ENCODE peak calls at places on chromosomes 7 and 10, in seven cellular contexts. A is A549; O is activated naive CD8-positive, alpha-beta T cell treated with anti-CD3 and anti-CD28 coated beads, Interleukin-2, amount 50 U/mL, for 24 hours; R is germinal center; M is suprapubic skin; W is neural crest cell; H is heart left ventricle. D is an unnamed sample.

GRCh38 chr10:84054743-84055142 is 84.6 kb upstream of the GHITM start:
- DNase-seq in A (no peak), O (no peak), R (no peak), M (no peak), W (no peak), H (no peak), D (no peak)

GRCh38 chr10:104910712-104911111 is 269.6 kb downstream of the SORCS3 start:
- DNase-seq in A (no peak), O (no peak), R (no peak), M (no peak), W (no peak), H (no peak), D (no peak)

GRCh38 chr10:103849212-103849877 is 6.0 kb downstream of the SH3PXD2A start:
- DNase-seq in A (no peak), O (no peak), R (no peak), M (no peak), W (no peak), H (peak), D (no peak)

GRCh38 chr10:113680172-113681111 is 730 bp downstream of the CASP7 start:
- DNase-seq in A (peak), O (peak), R (peak), M (peak), W (no peak), H (peak), D (peak)

GRCh38 chr10:102643346-102644065 is 773 bp upstream of the TRIM8 start:
- DNase-seq in A (peak), O (peak), R (peak), M (no peak), W (peak), H (peak), D (peak)

GRCh38 chr10:23467024-23467423 is 28.1 kb downstream of the OTUD1 start:
- DNase-seq in A (no peak), O (no peak), R (no peak), M (no peak), W (no peak), H (no peak), D (no peak)

GRCh38 chr7:70372768-70373241 is 759.1 kb upstream of the GALNT17 start:
- DNase-seq in A (no peak), O (no peak), R (no peak), M (no peak), W (no peak), H (no peak), D (peak)

GRCh38 chr7:26449175-26450165 is 157.8 kb downstream of the SNX10 start:
- DNase-seq in A (peak), O (no peak), R (no peak), M (no peak), W (no peak), H (no peak), D (no peak)

GRCh38 chr7:128352138-128352537 is 8.4 kb upstream of the RBM28 start:
- DNase-seq in A (no peak), O (peak), R (no peak), M (no peak), W (no peak), H (peak), D (no peak)

GRCh38 chr7:45923290-45923689 is 2.2 kb upstream of the IGFBP3 start:
- DNase-seq in A (no peak), O (peak), R (peak), M (no peak), W (peak), H (peak), D (peak)

GRCh38 chr7:42661312-42661711 is 250.6 kb downstream of the C7orf25 start:
- DNase-seq in A (no peak), O (no peak), R (no peak), M (no peak), W (no peak), H (no peak), D (no peak)

GRCh38 chr7:82729172-82730030 is 285.8 kb upstream of the CACNA2D1 start:
- DNase-seq in A (peak), O (no peak), R (no peak), M (no peak), W (peak), H (no peak), D (peak)

GRCh38 chr7:98511175-98511574 is 105.9 kb upstream of the NPTX2 start:
- DNase-seq in A (no peak), O (no peak), R (no peak), M (no peak), W (no peak), H (no peak), D (no peak)

GRCh38 chr10:124725171-124725631 is 19.0 kb downstream of the FAM53B start:
- DNase-seq in A (no peak), O (no peak), R (peak), M (peak), W (no peak), H (peak), D (no peak)

GRCh38 chr7:142323706-142324105 is 65.8 kb upstream of the PRSS58 start:
- DNase-seq in A (peak), O (peak), R (no peak), M (no peak), W (peak), H (no peak), D (peak)

GRCh38 chr7:45103958-45104843 is 7.3 kb downstream of the TBRG4 start:
- DNase-seq in A (no peak), O (no peak), R (no peak), M (no peak), W (no peak), H (no peak), D (no peak)

GRCh38 chr10:77162697-77163096 is 474.9 kb downstream of the KCNMA1 start:
- DNase-seq in A (no peak), O (no peak), R (no peak), M (no peak), W (no peak), H (no peak), D (no peak)

GRCh38 chr10:121078036-121078435 is 226.9 kb downstream of the WDR11 start:
- DNase-seq in A (no peak), O (no peak), R (no peak), M (no peak), W (no peak), H (no peak), D (no peak)

GRCh38 chr7:149843566-149843965 is 5.4 kb downstream of the ZNF862 start:
- DNase-seq in A (no peak), O (no peak), R (no peak), M (peak), W (no peak), H (no peak), D (no peak)

GRCh38 chr7:100098913-100099312 is 2.3 kb downstream of the MCM7 start:
- DNase-seq in A (no peak), O (no peak), R (no peak), M (no peak), W (no peak), H (no peak), D (no peak)

GRCh38 chr7:79096361-79096805 is 357.1 kb downstream of the MAGI2 start:
- DNase-seq in A (no peak), O (no peak), R (no peak), M (no peak), W (no peak), H (no peak), D (no peak)

GRCh38 chr7:135716677-135717238 is 11.2 kb downstream of the SLC13A4 start:
- DNase-seq in A (no peak), O (no peak), R (no peak), M (no peak), W (no peak), H (no peak), D (peak)

GRCh38 chr10:86100581-86101061 is 266.0 kb downstream of the GRID1 start:
- DNase-seq in A (peak), O (no peak), R (peak), M (no peak), W (no peak), H (no peak), D (peak)

GRCh38 chr10:77685494-77685893 is 47.9 kb upstream of the KCNMA1 start:
- DNase-seq in A (no peak), O (no peak), R (no peak), M (no peak), W (no peak), H (no peak), D (no peak)